ENCODE peak calls at places on chromosomes 7 and 10, in ten cellular contexts. One of them, this sample, is unnamed.
A peak's percentile ranks its signal among the peaks of the same experiment; 100 is the strongest.

GRCh38 chr7:3105856-3106255 is 62.2 kb upstream of the CARD11 start:
- DNase-seq in lower leg skin: no peak
- DNase-seq in fibroblast of pulmonary artery: no peak
- DNase-seq in upper lobe of left lung: no peak
- DNase-seq in adipocyte: no peak
- DNase-seq in epithelial cell of esophagus: no peak
- DNase-seq in HCT116: no peak
- DNase-seq in BJ: no peak
- DNase-seq in HepG2: no peak
- DNase-seq in skeletal muscle cell: no peak
- DNase-seq in this sample: no peak

GRCh38 chr10:72455889-72456588 is 101.3 kb upstream of the DNAJB12 start:
- DNase-seq in epithelial cell of esophagus: peak; percentile 25
- DNase-seq in HepG2: no peak
- DNase-seq in BJ: no peak
- DNase-seq in adipocyte: no peak
- DNase-seq in lower leg skin: no peak
- DNase-seq in HCT116: no peak
- DNase-seq in skeletal muscle cell: no peak
- DNase-seq in fibroblast of pulmonary artery: peak; percentile 68
- DNase-seq in upper lobe of left lung: no peak
- DNase-seq in this sample: no peak

GRCh38 chr7:30980194-30980593 is 16.4 kb downstream of the GHRHR start:
- DNase-seq in HepG2: no peak
- DNase-seq in skeletal muscle cell: no peak
- DNase-seq in fibroblast of pulmonary artery: no peak
- DNase-seq in BJ: no peak
- DNase-seq in upper lobe of left lung: no peak
- DNase-seq in epithelial cell of esophagus: no peak
- DNase-seq in HCT116: no peak
- DNase-seq in adipocyte: no peak
- DNase-seq in lower leg skin: no peak
- DNase-seq in this sample: no peak

GRCh38 chr7:6480323-6480660 is 32.5 kb upstream of the DAGLB start:
- DNase-seq in epithelial cell of esophagus: no peak
- DNase-seq in BJ: no peak
- DNase-seq in lower leg skin: no peak
- DNase-seq in upper lobe of left lung: no peak
- DNase-seq in skeletal muscle cell: no peak
- DNase-seq in HCT116: no peak
- DNase-seq in fibroblast of pulmonary artery: no peak
- DNase-seq in adipocyte: no peak
- DNase-seq in HepG2: no peak
- DNase-seq in this sample: no peak

GRCh38 chr7:146123715-146124114 is 7.1 kb downstream of the CNTNAP2 start:
- DNase-seq in BJ: no peak
- DNase-seq in fibroblast of pulmonary artery: no peak
- DNase-seq in lower leg skin: no peak
- DNase-seq in adipocyte: no peak
- DNase-seq in HepG2: no peak
- DNase-seq in HCT116: no peak
- DNase-seq in epithelial cell of esophagus: no peak
- DNase-seq in upper lobe of left lung: no peak
- DNase-seq in skeletal muscle cell: no peak
- DNase-seq in this sample: no peak

GRCh38 chr7:78576196-78576595 is 777.6 kb downstream of the PHTF2 start:
- DNase-seq in skeletal muscle cell: no peak
- DNase-seq in HepG2: no peak
- DNase-seq in HCT116: no peak
- DNase-seq in upper lobe of left lung: no peak
- DNase-seq in lower leg skin: no peak
- DNase-seq in BJ: peak; percentile 41
- DNase-seq in fibroblast of pulmonary artery: no peak
- DNase-seq in adipocyte: peak; percentile 7
- DNase-seq in epithelial cell of esophagus: no peak
- DNase-seq in this sample: peak; percentile 12

GRCh38 chr10:82321734-82322133 is 446.7 kb downstream of the NRG3 start:
- DNase-seq in BJ: no peak
- DNase-seq in skeletal muscle cell: no peak
- DNase-seq in HepG2: no peak
- DNase-seq in adipocyte: no peak
- DNase-seq in fibroblast of pulmonary artery: no peak
- DNase-seq in lower leg skin: no peak
- DNase-seq in epithelial cell of esophagus: no peak
- DNase-seq in HCT116: no peak
- DNase-seq in upper lobe of left lung: no peak
- DNase-seq in this sample: no peak

GRCh38 chr7:2923291-2923781 is 79.2 kb upstream of the GNA12 start:
- DNase-seq in skeletal muscle cell: no peak
- DNase-seq in lower leg skin: no peak
- DNase-seq in fibroblast of pulmonary artery: no peak
- DNase-seq in HepG2: no peak
- DNase-seq in BJ: no peak
- DNase-seq in epithelial cell of esophagus: no peak
- DNase-seq in adipocyte: no peak
- DNase-seq in HCT116: no peak
- DNase-seq in upper lobe of left lung: no peak
- DNase-seq in this sample: no peak

GRCh38 chr7:124773938-124774337 is 8.3 kb upstream of the GPR37 start:
- DNase-seq in adipocyte: no peak
- DNase-seq in skeletal muscle cell: no peak
- DNase-seq in fibroblast of pulmonary artery: no peak
- DNase-seq in BJ: no peak
- DNase-seq in HCT116: no peak
- DNase-seq in upper lobe of left lung: no peak
- DNase-seq in HepG2: no peak
- DNase-seq in epithelial cell of esophagus: no peak
- DNase-seq in lower leg skin: no peak
- DNase-seq in this sample: no peak

GRCh38 chr10:70192325-70192966 is 22.1 kb upstream of the SAR1A start:
- DNase-seq in epithelial cell of esophagus: peak; percentile 68
- DNase-seq in fibroblast of pulmonary artery: no peak
- DNase-seq in lower leg skin: no peak
- DNase-seq in upper lobe of left lung: peak; percentile 51
- DNase-seq in HepG2: peak; percentile 17
- DNase-seq in HCT116: no peak
- DNase-seq in skeletal muscle cell: no peak
- DNase-seq in adipocyte: peak; percentile 36
- DNase-seq in BJ: no peak
- DNase-seq in this sample: no peak

GRCh38 chr10:86944471-86944870 is 12.9 kb downstream of the MMRN2 start:
- DNase-seq in HepG2: no peak
- DNase-seq in lower leg skin: no peak
- DNase-seq in fibroblast of pulmonary artery: no peak
- DNase-seq in adipocyte: no peak
- DNase-seq in upper lobe of left lung: no peak
- DNase-seq in HCT116: no peak
- DNase-seq in skeletal muscle cell: no peak
- DNase-seq in BJ: no peak
- DNase-seq in epithelial cell of esophagus: peak; percentile 75
- DNase-seq in this sample: no peak

GRCh38 chr10:7649673-7650330 is 17.0 kb downstream of the ITIH5 start:
- DNase-seq in HCT116: peak; percentile 15
- DNase-seq in HepG2: no peak
- DNase-seq in BJ: no peak
- DNase-seq in fibroblast of pulmonary artery: no peak
- DNase-seq in epithelial cell of esophagus: no peak
- DNase-seq in lower leg skin: peak; percentile 62
- DNase-seq in upper lobe of left lung: no peak
- DNase-seq in skeletal muscle cell: no peak
- DNase-seq in adipocyte: no peak
- DNase-seq in this sample: no peak

DNA sequence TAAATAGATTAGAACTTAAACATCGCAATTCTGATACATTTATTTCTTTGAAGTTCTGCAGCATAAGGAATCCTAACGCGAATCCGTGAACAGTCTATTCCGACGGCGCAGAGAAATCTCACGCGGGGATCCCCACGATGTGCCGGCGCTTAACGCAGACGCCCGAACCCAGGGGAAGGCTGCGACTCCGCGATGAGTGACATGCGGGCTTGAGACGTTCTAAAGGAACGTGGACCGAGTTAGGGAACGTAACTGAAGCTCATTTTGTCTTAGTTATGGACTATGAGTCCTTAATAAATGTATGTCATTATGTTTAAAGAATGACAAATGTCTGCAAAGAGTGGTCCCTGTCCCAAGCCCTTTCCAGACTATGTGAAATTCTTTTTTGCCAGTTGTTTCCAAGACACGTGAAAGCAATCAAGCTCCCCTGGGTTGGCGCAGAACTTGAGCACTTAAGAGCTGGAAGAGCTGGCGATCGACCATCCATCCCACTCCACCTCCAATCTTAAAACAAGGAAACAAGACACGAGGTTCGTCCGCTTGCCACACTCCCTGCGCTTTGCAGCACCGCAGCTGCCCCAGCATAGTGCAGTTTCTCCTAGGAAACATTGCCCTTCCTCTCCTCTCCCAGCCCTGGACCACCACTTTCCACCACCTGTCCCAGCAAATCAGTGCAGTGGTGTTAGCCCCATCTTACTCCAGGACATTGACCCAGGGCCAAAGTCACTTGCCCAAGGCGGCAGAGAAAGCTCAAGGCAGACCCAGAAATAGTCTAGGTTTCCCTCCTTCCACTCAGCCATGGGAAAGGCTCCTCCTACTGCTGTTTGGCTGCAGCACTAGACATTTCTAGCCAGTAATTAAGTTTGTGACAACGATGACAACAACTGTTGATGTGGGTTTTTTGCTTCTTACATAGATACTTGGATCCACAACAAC is 1.2 kb upstream of the PARD3 start:
- DNase-seq in epithelial cell of esophagus: peak; percentile 42
- DNase-seq in fibroblast of pulmonary artery: peak; percentile 44
- DNase-seq in upper lobe of left lung: peak; percentile 40
- DNase-seq in lower leg skin: no peak
- DNase-seq in skeletal muscle cell: no peak
- DNase-seq in adipocyte: peak; percentile 65
- DNase-seq in BJ: no peak
- DNase-seq in HCT116: no peak
- DNase-seq in HepG2: no peak
- DNase-seq in this sample: no peak
- H3K4me3 ChIP-seq in epithelial cell of esophagus: peak overlapping the region; percentile 50
- H3K4me3 ChIP-seq in fibroblast of pulmonary artery: peak overlapping the region; percentile 74
- H3K4me3 ChIP-seq in upper lobe of left lung: peak overlapping the region; percentile 87
- H3K4me3 ChIP-seq in lower leg skin: peak overlapping the region; percentile 35
- H3K4me3 ChIP-seq in skeletal muscle cell: peak overlapping the region; percentile 88
- H3K4me3 ChIP-seq in adipocyte: peak overlapping the region; percentile 79
- H3K4me3 ChIP-seq in BJ: peak overlapping the region; percentile 68
- H3K4me3 ChIP-seq in HCT116: no peak overlapping the region
- H3K4me3 ChIP-seq in HepG2: peak overlapping the region; percentile 93
- H3K4me3 ChIP-seq in this sample: peak overlapping the region; percentile 67

DNA sequence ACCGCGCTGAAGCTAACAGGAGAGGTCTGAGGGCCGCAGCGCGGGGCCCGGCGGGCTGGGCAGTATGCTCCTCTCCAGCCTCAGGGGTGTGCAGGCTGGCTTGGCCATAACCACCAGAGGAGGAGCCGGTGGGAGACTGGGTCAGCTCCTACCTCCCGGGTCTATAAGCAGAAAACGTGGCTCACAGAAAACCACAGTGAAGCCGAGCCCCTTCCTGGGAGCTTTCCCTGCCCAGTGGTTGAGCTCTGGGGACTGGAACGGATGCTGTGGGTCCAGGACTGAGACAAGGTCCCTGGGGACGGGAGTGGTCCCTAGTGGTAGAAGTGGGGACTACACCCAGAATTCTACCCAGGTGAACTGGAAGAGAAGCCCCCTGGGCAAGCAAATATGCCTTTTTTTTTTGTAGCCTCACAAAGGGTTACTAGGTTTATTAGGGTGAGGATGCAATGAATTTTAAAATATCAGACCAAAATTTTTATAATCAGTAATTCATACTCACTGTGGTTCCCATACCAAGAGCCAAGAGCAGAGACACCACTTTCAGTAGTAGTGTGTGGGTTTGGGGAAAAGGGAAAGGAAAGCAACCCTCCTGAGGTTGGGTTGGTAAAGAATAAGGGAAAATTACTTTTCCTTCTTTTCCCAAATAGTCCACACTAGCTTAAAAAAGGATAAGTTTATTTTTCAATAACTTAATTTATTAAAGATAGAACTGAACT is 67.9 kb upstream of the PRKCQ start:
- DNase-seq in fibroblast of pulmonary artery: no peak
- DNase-seq in lower leg skin: peak; percentile 19
- DNase-seq in HepG2: peak; percentile 36
- DNase-seq in HCT116: peak; percentile 22
- DNase-seq in epithelial cell of esophagus: peak; percentile 68
- DNase-seq in BJ: no peak
- DNase-seq in skeletal muscle cell: no peak
- DNase-seq in adipocyte: peak; percentile 9
- DNase-seq in upper lobe of left lung: peak; percentile 43
- DNase-seq in this sample: peak; percentile 65
- H3K4me3 ChIP-seq in fibroblast of pulmonary artery: no peak overlapping the region
- H3K4me3 ChIP-seq in lower leg skin: no peak overlapping the region
- H3K4me3 ChIP-seq in HepG2: no peak overlapping the region
- H3K4me3 ChIP-seq in HCT116: no peak overlapping the region
- H3K4me3 ChIP-seq in epithelial cell of esophagus: no peak overlapping the region
- H3K4me3 ChIP-seq in BJ: no peak overlapping the region
- H3K4me3 ChIP-seq in skeletal muscle cell: no peak overlapping the region
- H3K4me3 ChIP-seq in adipocyte: no peak overlapping the region
- H3K4me3 ChIP-seq in upper lobe of left lung: no peak overlapping the region
- H3K4me3 ChIP-seq in this sample: no peak overlapping the region

GRCh38 chr7:47647213-47647985 is 65.5 kb upstream of the TNS3 start:
- DNase-seq in HepG2: no peak
- DNase-seq in BJ: no peak
- DNase-seq in HCT116: no peak
- DNase-seq in epithelial cell of esophagus: no peak
- DNase-seq in fibroblast of pulmonary artery: no peak
- DNase-seq in adipocyte: no peak
- DNase-seq in upper lobe of left lung: no peak
- DNase-seq in lower leg skin: no peak
- DNase-seq in skeletal muscle cell: no peak
- DNase-seq in this sample: peak; percentile 7
- H3K4me3 ChIP-seq in HepG2: peak overlapping the region; percentile 34
- H3K4me3 ChIP-seq in BJ: no peak overlapping the region
- H3K4me3 ChIP-seq in HCT116: no peak overlapping the region
- H3K4me3 ChIP-seq in epithelial cell of esophagus: no peak overlapping the region
- H3K4me3 ChIP-seq in fibroblast of pulmonary artery: no peak overlapping the region
- H3K4me3 ChIP-seq in adipocyte: no peak overlapping the region
- H3K4me3 ChIP-seq in upper lobe of left lung: no peak overlapping the region
- H3K4me3 ChIP-seq in lower leg skin: no peak overlapping the region
- H3K4me3 ChIP-seq in skeletal muscle cell: no peak overlapping the region
- H3K4me3 ChIP-seq in this sample: no peak overlapping the region

DNA sequence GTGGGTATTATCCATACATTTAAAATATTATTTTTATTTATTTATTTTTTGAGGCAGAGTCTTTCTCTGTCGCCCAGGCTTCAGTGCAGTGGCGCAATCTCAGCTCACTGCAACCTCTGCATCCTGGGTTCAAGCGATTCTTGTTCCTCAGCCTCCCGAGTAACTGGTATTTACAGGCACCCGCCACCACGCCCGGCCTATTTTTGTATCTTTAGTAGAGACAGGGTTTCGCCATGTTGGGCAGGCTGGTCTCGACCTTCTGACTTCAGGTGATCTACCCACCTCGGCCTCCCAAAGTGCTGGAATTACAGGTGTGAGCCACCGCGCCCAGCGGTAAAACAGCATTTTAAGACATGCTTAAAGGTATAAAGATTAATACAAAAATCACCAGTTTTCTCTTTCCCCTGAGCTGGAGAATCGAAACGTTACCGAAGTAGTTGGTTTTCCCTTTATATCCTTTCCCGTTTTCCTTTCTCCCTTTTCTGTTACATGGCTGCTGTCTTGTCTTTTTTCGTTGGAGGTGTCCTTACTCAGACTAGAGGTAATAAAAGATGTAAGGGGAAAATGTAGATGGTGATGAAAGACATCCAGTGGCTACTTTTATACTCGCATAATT is 1.7 kb downstream of the ARL5B start:
- DNase-seq in lower leg skin: no peak
- DNase-seq in HepG2: no peak
- DNase-seq in HCT116: no peak
- DNase-seq in adipocyte: no peak
- DNase-seq in fibroblast of pulmonary artery: no peak
- DNase-seq in BJ: no peak
- DNase-seq in upper lobe of left lung: no peak
- DNase-seq in epithelial cell of esophagus: no peak
- DNase-seq in skeletal muscle cell: no peak
- DNase-seq in this sample: no peak
- H3K4me3 ChIP-seq in lower leg skin: no peak overlapping the region
- H3K4me3 ChIP-seq in HepG2: peak overlapping the region; percentile 96
- H3K4me3 ChIP-seq in HCT116: peak overlapping the region; percentile 96
- H3K4me3 ChIP-seq in adipocyte: peak overlapping the region; percentile 99
- H3K4me3 ChIP-seq in fibroblast of pulmonary artery: peak overlapping the region; percentile 93
- H3K4me3 ChIP-seq in BJ: peak overlapping the region; percentile 98
- H3K4me3 ChIP-seq in upper lobe of left lung: no peak overlapping the region
- H3K4me3 ChIP-seq in epithelial cell of esophagus: peak overlapping the region; percentile 97
- H3K4me3 ChIP-seq in skeletal muscle cell: peak overlapping the region; percentile 96
- H3K4me3 ChIP-seq in this sample: peak overlapping the region; percentile 76

This sample was measured in Jurkat, Clone E6-1.